ENCODE peak calls at places on chromosomes 1 and 21, in four cellular contexts. A is activated CD8-positive, alpha-beta memory T cell treated with anti-CD3 and anti-CD28 coated beads for 1 hour; T is Caki2; U is NCI-H146. N is an unnamed sample.

GRCh38 chr21:46116189-46116845 is 18.4 kb downstream of the COL6A2 start:
- DNase-seq in A (no peak), T (no peak), U (no peak), N (peak; percentile 26)

GRCh38 chr1:109634771-109635750 is 15.4 kb downstream of the AMPD2 start:
- DNase-seq in A (no peak), T (no peak), U (no peak), N (no peak)

GRCh38 chr1:229454056-229454455 is 20.2 kb upstream of the ACTA1 start:
- DNase-seq in A (no peak), T (no peak), U (no peak), N (no peak)

GRCh38 chr1:84936116-84936810 is 43.3 kb upstream of the LPAR3 start:
- DNase-seq in A (no peak), T (peak; percentile 23), U (peak; percentile 62), N (peak; percentile 75)

GRCh38 chr1:1940123-1940425 is 21.0 kb upstream of the TMEM52 start:
- DNase-seq in A (no peak), T (no peak), U (no peak), N (no peak)

GRCh38 chr1:207885129-207886032 is 25.5 kb downstream of the CD34 start:
- DNase-seq in A (peak; percentile 31), T (peak; percentile 59), U (peak; percentile 75), N (peak; percentile 91)

GRCh38 chr1:6497215-6497866 is 5.9 kb upstream of the PLEKHG5 start:
- DNase-seq in A (no peak), T (peak; percentile 70), U (peak; percentile 61), N (peak; percentile 97)

GRCh38 chr1:9107156-9107555 is 21.7 kb downstream of the GPR157 start:
- DNase-seq in A (no peak), T (no peak), U (no peak), N (no peak)

GRCh38 chr1:219533280-219533679 is 79.6 kb downstream of the ZC3H11B start:
- DNase-seq in A (no peak), T (no peak), U (no peak), N (no peak)

GRCh38 chr1:36669297-36669696 is 186.6 kb upstream of the CSF3R start:
- DNase-seq in A (no peak), T (no peak), U (no peak), N (no peak)

GRCh38 chr21:39885119-39885848 is 18.0 kb downstream of the PCP4 start:
- DNase-seq in A (no peak), T (no peak), U (peak; percentile 93), N (no peak)

GRCh38 chr1:213457733-213458132 is 406.7 kb downstream of the RPS6KC1 start:
- DNase-seq in A (no peak), T (no peak), U (no peak), N (no peak)

GRCh38 chr21:43305811-43306311 is 121.1 kb downstream of the SIK1 start:
- DNase-seq in A (no peak), T (no peak), U (no peak), N (no peak)

GRCh38 chr1:25641931-25642611 is 25.5 kb downstream of the MAN1C1 start:
- DNase-seq in A (no peak), T (no peak), U (no peak), N (no peak)

GRCh38 chr1:9388628-9389184 is 96.0 kb downstream of the SPSB1 start:
- DNase-seq in A (no peak), T (no peak), U (no peak), N (no peak)

GRCh38 chr1:52002038-52002917 is 11.8 kb upstream of the RAB3B start:
- DNase-seq in A (peak; percentile 15), T (peak; percentile 69), U (peak; percentile 86), N (peak; percentile 88)

GRCh38 chr1:17914987-17915386 is 159.9 kb downstream of the ACTL8 start:
- DNase-seq in A (no peak), T (no peak), U (no peak), N (no peak)

GRCh38 chr1:183159960-183160359 is 26.1 kb upstream of the LAMC2 start:
- DNase-seq in A (no peak), T (peak; percentile 94), U (peak; percentile 69), N (peak; percentile 68)

GRCh38 chr1:33692216-33693188 is 171.4 kb upstream of the HMGB4 start:
- DNase-seq in A (no peak), T (no peak), U (no peak), N (no peak)

GRCh38 chr1:33237579-33237978 is 18.7 kb upstream of the ZNF362 start:
- DNase-seq in A (no peak), T (no peak), U (no peak), N (peak; percentile 46)

GRCh38 chr1:222521299-222522104 is 26.4 kb downstream of the HHIPL2 start:
- DNase-seq in A (no peak), T (peak; percentile 89), U (no peak), N (no peak)

GRCh38 chr1:116006486-116006964 is 30.2 kb downstream of the SLC22A15 start:
- DNase-seq in A (no peak), T (no peak), U (no peak), N (no peak)

GRCh38 chr1:153940756-153941155 is 5.8 kb downstream of the DENND4B start:
- DNase-seq in A (no peak), T (no peak), U (no peak), N (no peak)

GRCh38 chr1:94697839-94698238 is 122.3 kb upstream of the SLC44A3 start:
- DNase-seq in A (no peak), T (no peak), U (peak; percentile 95), N (no peak)

GRCh38 chr1:116418091-116418830 is 45.2 kb downstream of the ATP1A1 start:
- DNase-seq in A (peak; percentile 66), T (peak; percentile 63), U (peak; percentile 90), N (peak; percentile 87)

GRCh38 chr1:109895720-109896504 is 14.7 kb upstream of the CSF1 start:
- DNase-seq in A (no peak), T (peak; percentile 21), U (no peak), N (no peak)

GRCh38 chr1:94953107-94953506 is 26.2 kb upstream of the CNN3 start:
- DNase-seq in A (no peak), T (no peak), U (no peak), N (no peak)

GRCh38 chr1:219659682-219660081 is 46.8 kb upstream of the ZC3H11B start:
- DNase-seq in A (no peak), T (no peak), U (peak; percentile 83), N (peak; percentile 12)

GRCh38 chr1:27122652-27123051 is 32.3 kb downstream of the SLC9A1 start:
- DNase-seq in A (no peak), T (peak; percentile 85), U (no peak), N (peak; percentile 76)